ENCODE peak calls at places on chromosomes 3 and 15, in seven cellular contexts. X, G, R, M, F, Q and N are unnamed samples.

GRCh38 chr3:86782271-86782670 is 208.7 kb downstream of the VGLL3 start:
- DNase-seq in X (no peak), G (no peak), R (no peak), M (no peak), F (no peak), Q (no peak), N (no peak)

GRCh38 chr15:51132384-51133139 is 37.9 kb upstream of the TNFAIP8L3 start:
- DNase-seq in X (peak; percentile 88), G (peak; percentile 82), R (peak; percentile 59), M (peak; percentile 41), F (peak; percentile 13), Q (peak; percentile 21), N (peak; percentile 63)

GRCh38 chr15:39456582-39457330 is 124.1 kb upstream of the THBS1 start:
- DNase-seq in X (no peak), G (no peak), R (no peak), M (no peak), F (no peak), Q (no peak), N (no peak)

GRCh38 chr15:75694241-75695182 is 18.1 kb downstream of the CSPG4 start:
- DNase-seq in X (peak; percentile 96), G (peak; percentile 87), R (peak; percentile 69), M (peak; percentile 95), F (peak; percentile 71), Q (no peak), N (peak; percentile 93)

GRCh38 chr3:53150247-53151085 is 10.5 kb upstream of the PRKCD start:
- DNase-seq in X (no peak), G (no peak), R (no peak), M (peak; percentile 91), F (no peak), Q (no peak), N (peak; percentile 27)

GRCh38 chr3:13282986-13283876 is 136.9 kb downstream of the NUP210 start:
- DNase-seq in X (peak; percentile 33), G (no peak), R (peak; percentile 87), M (no peak), F (peak; percentile 29), Q (no peak), N (peak; percentile 13)

GRCh38 chr15:42131826-42132806 is 24.3 kb downstream of the PLA2G4F start:
- DNase-seq in X (no peak), G (no peak), R (no peak), M (no peak), F (no peak), Q (no peak), N (no peak)

GRCh38 chr3:27623085-27623753 is 98.9 kb downstream of the EOMES start:
- DNase-seq in X (no peak), G (no peak), R (no peak), M (no peak), F (no peak), Q (no peak), N (no peak)

GRCh38 chr3:127002195-127003174 is 19.6 kb downstream of the PLXNA1 start:
- DNase-seq in X (peak; percentile 94), G (peak; percentile 88), R (peak; percentile 95), M (peak; percentile 71), F (no peak), Q (peak; percentile 24), N (peak; percentile 84)

GRCh38 chr15:22893881-22894280 is 55.4 kb downstream of the NIPA2 start:
- DNase-seq in X (no peak), G (no peak), R (peak; percentile 28), M (no peak), F (no peak), Q (no peak), N (no peak)

GRCh38 chr3:106825962-106826605 is 551.2 kb upstream of the CCDC54 start:
- DNase-seq in X (no peak), G (no peak), R (peak; percentile 52), M (no peak), F (no peak), Q (no peak), N (no peak)

GRCh38 chr3:72176537-72177041 is 391.6 kb upstream of the PROK2 start:
- DNase-seq in X (no peak), G (no peak), R (no peak), M (no peak), F (no peak), Q (no peak), N (no peak)

GRCh38 chr3:72175305-72175858 is 390.4 kb upstream of the PROK2 start:
- DNase-seq in X (no peak), G (no peak), R (no peak), M (no peak), F (no peak), Q (no peak), N (no peak)

GRCh38 chr3:72178463-72179106 is 393.6 kb upstream of the PROK2 start:
- DNase-seq in X (no peak), G (no peak), R (no peak), M (no peak), F (no peak), Q (no peak), N (no peak)

GRCh38 chr3:72179107-72179464 is 394.1 kb upstream of the PROK2 start:
- DNase-seq in X (no peak), G (no peak), R (no peak), M (no peak), F (no peak), Q (no peak), N (no peak)

DNA sequence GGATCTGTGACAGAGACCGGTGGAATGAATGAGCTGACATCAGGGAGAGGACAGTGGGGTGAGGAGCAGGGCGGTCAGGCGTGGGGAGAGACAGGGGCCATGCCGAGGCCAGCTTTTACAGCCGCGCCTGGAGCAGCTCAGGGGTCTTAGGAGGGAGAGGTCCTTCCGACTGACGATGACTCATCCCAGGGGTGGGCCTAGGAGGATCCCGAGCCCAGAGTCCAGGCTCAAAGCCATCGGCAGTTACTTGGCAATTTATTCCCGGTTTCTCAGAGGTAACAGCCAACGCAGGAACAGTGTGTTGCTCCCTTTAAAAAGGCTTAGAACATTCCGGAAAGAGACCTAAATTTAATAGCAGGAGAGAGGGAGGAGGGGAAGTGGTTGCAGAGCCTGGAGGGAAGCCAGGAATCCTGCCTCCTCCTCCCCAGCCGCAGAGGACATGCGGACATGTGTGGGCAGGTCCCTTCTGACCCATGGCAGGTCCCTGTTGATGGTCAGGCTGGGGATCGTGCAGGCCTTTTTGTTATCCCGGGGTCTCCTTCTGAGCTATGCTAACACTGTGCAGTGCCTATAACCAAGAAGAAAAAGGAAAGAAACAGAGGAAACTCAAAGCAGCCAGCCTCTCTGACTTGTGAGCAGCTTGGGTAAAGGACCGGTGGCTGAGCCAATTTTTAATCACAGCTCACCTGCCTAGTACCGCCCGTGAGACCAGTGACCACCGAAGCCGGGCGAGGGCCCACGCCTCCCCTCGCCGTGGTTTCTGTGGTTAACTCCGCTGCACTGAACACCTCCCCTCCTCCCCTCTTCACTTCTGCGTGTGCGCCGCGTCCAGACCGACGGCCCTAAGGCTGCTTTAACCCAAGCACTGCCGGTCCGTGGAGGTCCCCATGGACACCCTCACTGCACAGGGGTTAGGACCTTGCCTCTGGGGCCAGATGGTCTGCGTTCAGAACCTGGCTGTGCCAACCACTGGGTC is 392.4 kb upstream of the PROK2 start:
- DNase-seq in X (peak; percentile 89), G (peak; percentile 61), R (no peak), M (peak; percentile 52), F (no peak), Q (no peak), N (peak; percentile 35)
- H3K27ac ChIP-seq in X (peak overlapping the region; percentile 71), G (no peak overlapping the region), R (no peak overlapping the region), M (peak overlapping the region; percentile 17), F (no peak overlapping the region), Q (peak overlapping the region; percentile 55), N (peak overlapping the region; percentile 91)

GRCh38 chr3:157127831-157128767 is 31.8 kb downstream of the CCNL1 start:
- DNase-seq in X (peak; percentile 79), G (peak; percentile 67), R (no peak), M (peak; percentile 95), F (peak; percentile 73), Q (no peak), N (peak; percentile 72)
- H3K27ac ChIP-seq in X (peak overlapping the region; percentile 87), G (peak overlapping the region; percentile 60), R (no peak overlapping the region), M (peak overlapping the region; percentile 89), F (peak overlapping the region; percentile 94), Q (peak overlapping the region; percentile 97), N (peak overlapping the region; percentile 90)

GRCh38 chr15:81859737-81860516 is 185.9 kb downstream of the MEX3B start:
- DNase-seq in X (no peak), G (no peak), R (no peak), M (no peak), F (no peak), Q (no peak), N (no peak)
- H3K27ac ChIP-seq in X (no peak overlapping the region), G (no peak overlapping the region), R (no peak overlapping the region), M (no peak overlapping the region), F (no peak overlapping the region), Q (no peak overlapping the region), N (no peak overlapping the region)

GRCh38 chr3:169660709-169661566 is 2.6 kb downstream of the MECOM start:
- DNase-seq in X (no peak), G (no peak), R (peak; percentile 53), M (no peak), F (no peak), Q (no peak), N (no peak)
- H3K27ac ChIP-seq in X (peak overlapping the region; percentile 76), G (no peak overlapping the region), R (no peak overlapping the region), M (no peak overlapping the region), F (peak overlapping the region; percentile 51), Q (peak overlapping the region; percentile 26), N (peak overlapping the region; percentile 84)

DNA sequence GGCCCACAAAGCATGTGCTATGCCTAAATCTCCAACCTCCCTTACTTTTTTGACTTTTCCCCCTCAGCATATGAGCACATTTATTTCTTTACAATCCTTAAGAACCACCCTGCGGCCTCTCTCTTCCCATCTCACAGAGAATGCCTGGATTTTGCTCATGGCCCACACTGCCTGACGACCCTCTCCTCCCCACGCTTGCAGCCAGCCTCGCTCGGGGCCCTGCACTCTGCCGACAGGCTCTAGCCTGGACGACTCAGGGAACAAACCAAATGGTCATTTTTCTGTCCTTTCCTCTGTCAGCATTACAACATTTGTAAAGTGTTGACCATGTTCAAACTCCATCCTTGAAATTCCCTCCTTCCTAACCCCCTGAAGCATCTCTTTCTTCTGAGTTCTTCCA is 11.7 kb downstream of the HES1 start:
- DNase-seq in X (peak; percentile 46), G (no peak), R (no peak), M (no peak), F (no peak), Q (no peak), N (no peak)
- H3K27ac ChIP-seq in X (no peak overlapping the region), G (no peak overlapping the region), R (no peak overlapping the region), M (no peak overlapping the region), F (no peak overlapping the region), Q (no peak overlapping the region), N (no peak overlapping the region)

GRCh38 chr15:64247906-64248541 is 85.2 kb upstream of the PPIB start:
- DNase-seq in X (no peak), G (no peak), R (peak; percentile 79), M (peak; percentile 48), F (peak; percentile 48), Q (no peak), N (peak; percentile 87)
- H3K27ac ChIP-seq in X (peak overlapping the region; percentile 45), G (no peak overlapping the region), R (peak overlapping the region; percentile 88), M (peak overlapping the region; percentile 71), F (peak overlapping the region; percentile 70), Q (peak overlapping the region; percentile 65), N (peak overlapping the region; percentile 63)

GRCh38 chr3:38347421-38348200 is 1.0 kb downstream of the XYLB start:
- DNase-seq in X (no peak), G (no peak), R (no peak), M (no peak), F (no peak), Q (no peak), N (no peak)
- H3K27ac ChIP-seq in X (no peak overlapping the region), G (no peak overlapping the region), R (no peak overlapping the region), M (no peak overlapping the region), F (no peak overlapping the region), Q (no peak overlapping the region), N (peak overlapping the region; percentile 71)

DNA sequence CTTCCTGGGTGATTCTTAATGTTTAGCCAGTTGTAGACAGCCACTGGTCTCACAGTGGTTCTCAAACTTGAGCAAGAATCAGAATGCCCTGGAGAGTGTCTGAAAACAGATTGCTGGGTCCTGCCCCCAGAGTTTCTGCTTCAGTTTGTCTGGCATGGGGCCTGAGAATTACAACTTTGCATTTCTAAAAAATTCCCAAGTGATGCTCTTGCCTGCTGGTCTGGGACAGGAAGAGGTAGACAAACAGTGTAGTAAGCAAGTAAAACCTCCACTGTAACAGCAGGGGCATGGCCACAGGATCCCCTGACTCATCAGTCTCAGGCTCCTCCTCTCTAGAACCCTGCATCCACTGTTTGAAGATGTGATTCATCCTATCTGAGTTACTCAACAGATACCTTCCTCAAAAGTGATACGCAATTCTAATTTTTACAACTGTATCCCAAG is 36.5 kb downstream of the DZIP1L start:
- DNase-seq in X (no peak), G (no peak), R (no peak), M (peak; percentile 36), F (no peak), Q (no peak), N (peak; percentile 83)
- H3K27ac ChIP-seq in X (no peak overlapping the region), G (no peak overlapping the region), R (no peak overlapping the region), M (no peak overlapping the region), F (peak overlapping the region; percentile 89), Q (no peak overlapping the region), N (peak overlapping the region; percentile 61)